ENCODE peak calls at places on chromosomes 13 and 19, in six cellular contexts. One of them, this sample, is unnamed.

GRCh38 chr19:14027856-14028450 is at the start of gene RLN3:
- DNase-seq in pancreas: no peak
- DNase-seq in naive thymus-derived CD4-positive, alpha-beta T cell: no peak
- DNase-seq in adrenal gland: no peak
- DNase-seq in aorta: no peak
- DNase-seq in body of pancreas: no peak
- DNase-seq in this sample: no peak

GRCh38 chr19:36775768-36776167 is 3.2 kb upstream of the ZNF850 start:
- DNase-seq in pancreas: no peak
- DNase-seq in naive thymus-derived CD4-positive, alpha-beta T cell: no peak
- DNase-seq in adrenal gland: peak; percentile 47
- DNase-seq in aorta: peak; percentile 76
- DNase-seq in body of pancreas: peak; percentile 16
- DNase-seq in this sample: peak; percentile 72

GRCh38 chr13:36801035-36801434 is 18.0 kb upstream of the RFXAP start:
- DNase-seq in pancreas: no peak
- DNase-seq in naive thymus-derived CD4-positive, alpha-beta T cell: no peak
- DNase-seq in adrenal gland: no peak
- DNase-seq in aorta: no peak
- DNase-seq in body of pancreas: no peak
- DNase-seq in this sample: peak; percentile 18

GRCh38 chr13:31234729-31235128 is 35.0 kb downstream of the B3GLCT start:
- DNase-seq in pancreas: no peak
- DNase-seq in naive thymus-derived CD4-positive, alpha-beta T cell: no peak
- DNase-seq in adrenal gland: no peak
- DNase-seq in aorta: no peak
- DNase-seq in body of pancreas: no peak
- DNase-seq in this sample: no peak

GRCh38 chr13:36788276-36788675 is 30.7 kb upstream of the RFXAP start:
- DNase-seq in pancreas: no peak
- DNase-seq in naive thymus-derived CD4-positive, alpha-beta T cell: no peak
- DNase-seq in adrenal gland: no peak
- DNase-seq in aorta: no peak
- DNase-seq in body of pancreas: no peak
- DNase-seq in this sample: no peak

GRCh38 chr13:50156140-50156539 is 140.9 kb downstream of the KCNRG start:
- DNase-seq in pancreas: no peak
- DNase-seq in naive thymus-derived CD4-positive, alpha-beta T cell: no peak
- DNase-seq in adrenal gland: peak; percentile 40
- DNase-seq in aorta: no peak
- DNase-seq in body of pancreas: no peak
- DNase-seq in this sample: no peak

GRCh38 chr13:53137777-53138176 is 109.2 kb downstream of the OLFM4 start:
- DNase-seq in pancreas: no peak
- DNase-seq in naive thymus-derived CD4-positive, alpha-beta T cell: no peak
- DNase-seq in adrenal gland: no peak
- DNase-seq in aorta: no peak
- DNase-seq in body of pancreas: no peak
- DNase-seq in this sample: peak; percentile 32

GRCh38 chr13:53445682-53446081 is 417.1 kb downstream of the OLFM4 start:
- DNase-seq in pancreas: no peak
- DNase-seq in naive thymus-derived CD4-positive, alpha-beta T cell: no peak
- DNase-seq in adrenal gland: no peak
- DNase-seq in aorta: no peak
- DNase-seq in body of pancreas: no peak
- DNase-seq in this sample: peak; percentile 7

GRCh38 chr13:97243915-97244820 is 22.0 kb downstream of the MBNL2 start:
- DNase-seq in pancreas: no peak
- DNase-seq in naive thymus-derived CD4-positive, alpha-beta T cell: no peak
- DNase-seq in adrenal gland: no peak
- DNase-seq in aorta: no peak
- DNase-seq in body of pancreas: no peak
- DNase-seq in this sample: no peak

GRCh38 chr13:95834134-95834765 is 157.3 kb downstream of the DNAJC3 start:
- DNase-seq in pancreas: peak; percentile 47
- DNase-seq in naive thymus-derived CD4-positive, alpha-beta T cell: peak; percentile 31
- DNase-seq in adrenal gland: peak; percentile 64
- DNase-seq in aorta: peak; percentile 81
- DNase-seq in body of pancreas: peak; percentile 66
- DNase-seq in this sample: peak; percentile 67

GRCh38 chr19:46426035-46426505 is 2.7 kb downstream of the PNMA8C start:
- DNase-seq in pancreas: no peak
- DNase-seq in naive thymus-derived CD4-positive, alpha-beta T cell: no peak
- DNase-seq in adrenal gland: peak; percentile 66
- DNase-seq in aorta: no peak
- DNase-seq in body of pancreas: peak; percentile 50
- DNase-seq in this sample: peak; percentile 39

GRCh38 chr13:114286808-114287207 is 5.4 kb downstream of the UPF3A start:
- DNase-seq in pancreas: no peak
- DNase-seq in naive thymus-derived CD4-positive, alpha-beta T cell: no peak
- DNase-seq in adrenal gland: no peak
- DNase-seq in aorta: no peak
- DNase-seq in body of pancreas: no peak
- DNase-seq in this sample: peak; percentile 93

GRCh38 chr13:96636310-96636709 is 358.0 kb downstream of the OXGR1 start:
- DNase-seq in pancreas: no peak
- DNase-seq in naive thymus-derived CD4-positive, alpha-beta T cell: no peak
- DNase-seq in adrenal gland: no peak
- DNase-seq in aorta: no peak
- DNase-seq in body of pancreas: no peak
- DNase-seq in this sample: no peak

GRCh38 chr19:39212377-39212742 is 8.3 kb upstream of the SYCN start:
- DNase-seq in pancreas: no peak
- DNase-seq in naive thymus-derived CD4-positive, alpha-beta T cell: peak; percentile 24
- DNase-seq in adrenal gland: peak; percentile 14
- DNase-seq in aorta: no peak
- DNase-seq in body of pancreas: peak; percentile 46
- DNase-seq in this sample: no peak

GRCh38 chr13:61410669-61411297 is 4.9 kb downstream of the PCDH20 start:
- DNase-seq in pancreas: no peak
- DNase-seq in naive thymus-derived CD4-positive, alpha-beta T cell: no peak
- DNase-seq in adrenal gland: no peak
- DNase-seq in aorta: no peak
- DNase-seq in body of pancreas: no peak
- DNase-seq in this sample: no peak

GRCh38 chr19:36771275-36772231 is 1.1 kb downstream of the ZNF850 start:
- DNase-seq in pancreas: peak; percentile 55
- DNase-seq in naive thymus-derived CD4-positive, alpha-beta T cell: no peak
- DNase-seq in adrenal gland: peak; percentile 86
- DNase-seq in aorta: peak; percentile 85
- DNase-seq in body of pancreas: peak; percentile 60
- DNase-seq in this sample: peak; percentile 77

GRCh38 chr13:27678306-27679040 is 56.8 kb downstream of the POLR1D start:
- DNase-seq in pancreas: no peak
- DNase-seq in naive thymus-derived CD4-positive, alpha-beta T cell: no peak
- DNase-seq in adrenal gland: no peak
- DNase-seq in aorta: no peak
- DNase-seq in body of pancreas: no peak
- DNase-seq in this sample: no peak

GRCh38 chr19:6744381-6745288 is 5.2 kb downstream of the TRIP10 start:
- DNase-seq in pancreas: peak; percentile 71
- DNase-seq in naive thymus-derived CD4-positive, alpha-beta T cell: no peak
- DNase-seq in adrenal gland: peak; percentile 95
- DNase-seq in aorta: peak; percentile 96
- DNase-seq in body of pancreas: peak; percentile 75
- DNase-seq in this sample: peak; percentile 98

GRCh38 chr19:4541114-4541805 is 1.4 kb upstream of the LRG1 start:
- DNase-seq in pancreas: no peak
- DNase-seq in naive thymus-derived CD4-positive, alpha-beta T cell: no peak
- DNase-seq in adrenal gland: no peak
- DNase-seq in aorta: no peak
- DNase-seq in body of pancreas: no peak
- DNase-seq in this sample: no peak

GRCh38 chr19:16638666-16639065 is 10.7 kb upstream of the MED26 start:
- DNase-seq in pancreas: no peak
- DNase-seq in naive thymus-derived CD4-positive, alpha-beta T cell: no peak
- DNase-seq in adrenal gland: no peak
- DNase-seq in aorta: no peak
- DNase-seq in body of pancreas: no peak
- DNase-seq in this sample: no peak

GRCh38 chr19:29663861-29664752 is 1.2 kb upstream of the PLEKHF1 start:
- DNase-seq in pancreas: no peak
- DNase-seq in naive thymus-derived CD4-positive, alpha-beta T cell: no peak
- DNase-seq in adrenal gland: no peak
- DNase-seq in aorta: no peak
- DNase-seq in body of pancreas: no peak
- DNase-seq in this sample: no peak

GRCh38 chr19:14405380-14405757 is 13.8 kb downstream of the DDX39A start:
- DNase-seq in pancreas: no peak
- DNase-seq in naive thymus-derived CD4-positive, alpha-beta T cell: no peak
- DNase-seq in adrenal gland: no peak
- DNase-seq in aorta: no peak
- DNase-seq in body of pancreas: no peak
- DNase-seq in this sample: no peak

GRCh38 chr13:36297259-36297599 is 385 bp downstream of the CCDC169 start:
- DNase-seq in pancreas: no peak
- DNase-seq in naive thymus-derived CD4-positive, alpha-beta T cell: no peak
- DNase-seq in adrenal gland: no peak
- DNase-seq in aorta: no peak
- DNase-seq in body of pancreas: no peak
- DNase-seq in this sample: no peak

GRCh38 chr13:100722517-100722916 is 47.9 kb upstream of the TMTC4 start:
- DNase-seq in pancreas: no peak
- DNase-seq in naive thymus-derived CD4-positive, alpha-beta T cell: no peak
- DNase-seq in adrenal gland: no peak
- DNase-seq in aorta: no peak
- DNase-seq in body of pancreas: no peak
- DNase-seq in this sample: no peak

GRCh38 chr19:51124729-51125128 is at the start of gene SIGLEC9:
- DNase-seq in pancreas: peak; percentile 52
- DNase-seq in naive thymus-derived CD4-positive, alpha-beta T cell: no peak
- DNase-seq in adrenal gland: peak; percentile 76
- DNase-seq in aorta: no peak
- DNase-seq in body of pancreas: no peak
- DNase-seq in this sample: no peak

GRCh38 chr13:42337808-42338600 is 66.1 kb downstream of the AKAP11 start:
- DNase-seq in pancreas: no peak
- DNase-seq in naive thymus-derived CD4-positive, alpha-beta T cell: no peak
- DNase-seq in adrenal gland: no peak
- DNase-seq in aorta: no peak
- DNase-seq in body of pancreas: no peak
- DNase-seq in this sample: no peak

GRCh38 chr19:58382997-58383603 is 2.3 kb upstream of the ZNF837 start:
- DNase-seq in pancreas: no peak
- DNase-seq in naive thymus-derived CD4-positive, alpha-beta T cell: no peak
- DNase-seq in adrenal gland: no peak
- DNase-seq in aorta: no peak
- DNase-seq in body of pancreas: no peak
- DNase-seq in this sample: no peak

GRCh38 chr13:90800082-90800746 is 547.3 kb upstream of the MIR17HG start:
- DNase-seq in pancreas: peak; percentile 46
- DNase-seq in naive thymus-derived CD4-positive, alpha-beta T cell: no peak
- DNase-seq in adrenal gland: peak; percentile 75
- DNase-seq in aorta: peak; percentile 78
- DNase-seq in body of pancreas: peak; percentile 17
- DNase-seq in this sample: peak; percentile 37

GRCh38 chr19:10670876-10671804 is 17.0 kb downstream of the ILF3 start:
- DNase-seq in pancreas: no peak
- DNase-seq in naive thymus-derived CD4-positive, alpha-beta T cell: no peak
- DNase-seq in adrenal gland: no peak
- DNase-seq in aorta: no peak
- DNase-seq in body of pancreas: no peak
- DNase-seq in this sample: no peak

GRCh38 chr13:95281258-95281602 is 20.0 kb downstream of the ABCC4 start:
- DNase-seq in pancreas: no peak
- DNase-seq in naive thymus-derived CD4-positive, alpha-beta T cell: no peak
- DNase-seq in adrenal gland: no peak
- DNase-seq in aorta: no peak
- DNase-seq in body of pancreas: no peak
- DNase-seq in this sample: no peak

GRCh38 chr19:19115954-19116353 is 22.3 kb downstream of the TMEM161A start:
- DNase-seq in pancreas: no peak
- DNase-seq in naive thymus-derived CD4-positive, alpha-beta T cell: no peak
- DNase-seq in adrenal gland: peak; percentile 71
- DNase-seq in aorta: no peak
- DNase-seq in body of pancreas: peak; percentile 44
- DNase-seq in this sample: no peak

GRCh38 chr13:112098699-112099098 is 31.8 kb downstream of the SOX1 start:
- DNase-seq in pancreas: no peak
- DNase-seq in naive thymus-derived CD4-positive, alpha-beta T cell: no peak
- DNase-seq in adrenal gland: no peak
- DNase-seq in aorta: no peak
- DNase-seq in body of pancreas: no peak
- DNase-seq in this sample: no peak
- H3K27me3 ChIP-seq in pancreas: no peaks in the 10 kb centered on the region
- H3K27me3 ChIP-seq in naive thymus-derived CD4-positive, alpha-beta T cell: peaks cover 4% of the 10 kb centered on the region
- H3K27me3 ChIP-seq in adrenal gland: peaks cover 17% of the 10 kb centered on the region
- H3K27me3 ChIP-seq in aorta: no peaks in the 10 kb centered on the region
- H3K27me3 ChIP-seq in body of pancreas: peaks cover 9% of the 10 kb centered on the region
- H3K27me3 ChIP-seq in this sample: peaks cover 3% of the 10 kb centered on the region

GRCh38 chr19:48965033-48965805 is at the start of gene FTL:
- DNase-seq in pancreas: peak; percentile 96
- DNase-seq in naive thymus-derived CD4-positive, alpha-beta T cell: peak; percentile 77
- DNase-seq in adrenal gland: peak; percentile 98
- DNase-seq in aorta: peak; percentile 99
- DNase-seq in body of pancreas: peak; percentile 96
- DNase-seq in this sample: peak; percentile 99
- H3K4me1 ChIP-seq in pancreas: peaks cover 14% of the 10 kb centered on the region
- H3K4me1 ChIP-seq in naive thymus-derived CD4-positive, alpha-beta T cell: peaks cover 30% of the 10 kb centered on the region
- H3K4me1 ChIP-seq in adrenal gland: peaks cover 31% of the 10 kb centered on the region
- H3K4me1 ChIP-seq in aorta: no peaks in the 10 kb centered on the region
- H3K4me1 ChIP-seq in body of pancreas: peaks cover 39% of the 10 kb centered on the region
- H3K4me1 ChIP-seq in this sample: peaks cover 54% of the 10 kb centered on the region

DNA sequence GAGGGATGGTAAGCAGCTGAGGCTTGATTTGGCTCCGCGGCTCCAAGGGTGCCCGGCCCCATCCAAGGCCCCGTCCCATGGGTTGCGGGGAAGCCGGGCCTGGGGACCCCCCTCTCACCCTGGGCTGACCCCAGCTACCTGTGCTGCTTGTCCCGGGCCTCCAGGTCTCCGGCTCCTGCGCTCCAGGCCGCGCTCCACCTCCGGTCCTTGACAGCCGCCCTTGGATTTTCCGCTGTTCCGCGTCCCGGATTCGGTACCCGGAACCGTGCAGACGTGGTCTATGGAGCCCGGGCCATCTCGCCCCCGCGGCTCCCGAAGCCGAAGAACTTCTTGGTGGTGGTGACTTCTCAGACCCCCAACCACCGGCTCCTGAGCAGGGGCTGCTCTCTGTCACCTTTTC is 48.3 kb upstream of the C1QTNF9B start:
- DNase-seq in pancreas: no peak
- DNase-seq in naive thymus-derived CD4-positive, alpha-beta T cell: no peak
- DNase-seq in adrenal gland: no peak
- DNase-seq in aorta: no peak
- DNase-seq in body of pancreas: no peak
- DNase-seq in this sample: no peak
- H3K27me3 ChIP-seq in pancreas: no peaks in the 10 kb centered on the region
- H3K27me3 ChIP-seq in naive thymus-derived CD4-positive, alpha-beta T cell: no peaks in the 10 kb centered on the region
- H3K27me3 ChIP-seq in adrenal gland: peaks cover 6% of the 10 kb centered on the region
- H3K27me3 ChIP-seq in aorta: no peaks in the 10 kb centered on the region
- H3K27me3 ChIP-seq in body of pancreas: no peaks in the 10 kb centered on the region
- H3K27me3 ChIP-seq in this sample: no peaks in the 10 kb centered on the region

GRCh38 chr19:41324231-41324702 is 14.3 kb downstream of the CCDC97 start:
- DNase-seq in pancreas: no peak
- DNase-seq in naive thymus-derived CD4-positive, alpha-beta T cell: no peak
- DNase-seq in adrenal gland: peak; percentile 61
- DNase-seq in aorta: no peak
- DNase-seq in body of pancreas: no peak
- DNase-seq in this sample: no peak
- H3K4me1 ChIP-seq in pancreas: no peaks in the 10 kb centered on the region
- H3K4me1 ChIP-seq in naive thymus-derived CD4-positive, alpha-beta T cell: peaks cover 33% of the 10 kb centered on the region
- H3K4me1 ChIP-seq in adrenal gland: peaks cover 33% of the 10 kb centered on the region
- H3K4me1 ChIP-seq in aorta: no peaks in the 10 kb centered on the region
- H3K4me1 ChIP-seq in body of pancreas: peaks cover 46% of the 10 kb centered on the region
- H3K4me1 ChIP-seq in this sample: peaks cover 72% of the 10 kb centered on the region

This sample was measured in thyroid gland.